ENCODE peak calls at places on chromosomes 7 and 10, in nine cellular contexts. One of them, this sample, is unnamed. For H3K4me1 and H3K9me3, the result is how much of the 10 kb centered on the place peaks cover.

GRCh38 chr7:130400120-130400572 is 19.9 kb downstream of the CPA1 start:
- DNase-seq in IMR-90: peak
- DNase-seq in heart right ventricle: no peak
- DNase-seq in OCI-LY7: no peak
- DNase-seq in fibroblast of lung: peak
- DNase-seq in endodermal cell: no peak
- DNase-seq in left ventricle myocardium inferior: no peak
- DNase-seq in A673: no peak
- DNase-seq in astrocyte: peak
- DNase-seq in this sample: no peak

GRCh38 chr7:115099906-115100305 is 178.0 kb downstream of the MDFIC start:
- DNase-seq in left ventricle myocardium inferior: no peak
- DNase-seq in fibroblast of lung: peak
- DNase-seq in astrocyte: peak
- DNase-seq in IMR-90: peak
- DNase-seq in OCI-LY7: no peak
- DNase-seq in heart right ventricle: no peak
- DNase-seq in A673: no peak
- DNase-seq in endodermal cell: no peak
- DNase-seq in this sample: no peak

GRCh38 chr7:14210075-14210474 is 220.6 kb upstream of the ETV1 start:
- DNase-seq in fibroblast of lung: no peak
- DNase-seq in endodermal cell: no peak
- DNase-seq in left ventricle myocardium inferior: no peak
- DNase-seq in A673: peak
- DNase-seq in astrocyte: no peak
- DNase-seq in OCI-LY7: no peak
- DNase-seq in IMR-90: no peak
- DNase-seq in heart right ventricle: no peak
- DNase-seq in this sample: no peak

GRCh38 chr10:130169136-130169888 is 33.1 kb downstream of the GLRX3 start:
- DNase-seq in endodermal cell: no peak
- DNase-seq in heart right ventricle: no peak
- DNase-seq in A673: peak
- DNase-seq in IMR-90: peak
- DNase-seq in astrocyte: peak
- DNase-seq in OCI-LY7: no peak
- DNase-seq in left ventricle myocardium inferior: no peak
- DNase-seq in fibroblast of lung: peak
- DNase-seq in this sample: peak

GRCh38 chr10:4066581-4067403 is 281.8 kb upstream of the KLF6 start:
- DNase-seq in endodermal cell: no peak
- DNase-seq in A673: no peak
- DNase-seq in astrocyte: no peak
- DNase-seq in heart right ventricle: no peak
- DNase-seq in IMR-90: no peak
- DNase-seq in OCI-LY7: no peak
- DNase-seq in fibroblast of lung: no peak
- DNase-seq in left ventricle myocardium inferior: no peak
- DNase-seq in this sample: no peak

GRCh38 chr10:118256825-118257570 is 85.1 kb downstream of the FAM204A start:
- DNase-seq in fibroblast of lung: no peak
- DNase-seq in A673: peak
- DNase-seq in left ventricle myocardium inferior: no peak
- DNase-seq in heart right ventricle: no peak
- DNase-seq in IMR-90: no peak
- DNase-seq in endodermal cell: no peak
- DNase-seq in astrocyte: no peak
- DNase-seq in OCI-LY7: no peak
- DNase-seq in this sample: no peak

GRCh38 chr7:106190589-106191330 is 78.6 kb upstream of the SYPL1 start:
- DNase-seq in left ventricle myocardium inferior: no peak
- DNase-seq in heart right ventricle: no peak
- DNase-seq in endodermal cell: no peak
- DNase-seq in fibroblast of lung: no peak
- DNase-seq in OCI-LY7: no peak
- DNase-seq in IMR-90: no peak
- DNase-seq in A673: no peak
- DNase-seq in astrocyte: no peak
- DNase-seq in this sample: no peak

GRCh38 chr7:3095046-3095445 is 51.4 kb upstream of the CARD11 start:
- DNase-seq in endodermal cell: no peak
- DNase-seq in heart right ventricle: peak
- DNase-seq in IMR-90: no peak
- DNase-seq in fibroblast of lung: no peak
- DNase-seq in A673: peak
- DNase-seq in astrocyte: no peak
- DNase-seq in left ventricle myocardium inferior: no peak
- DNase-seq in OCI-LY7: peak
- DNase-seq in this sample: peak

GRCh38 chr10:125739994-125740679 is 20.6 kb downstream of the EDRF1 start:
- DNase-seq in left ventricle myocardium inferior: no peak
- DNase-seq in fibroblast of lung: no peak
- DNase-seq in IMR-90: no peak
- DNase-seq in A673: no peak
- DNase-seq in OCI-LY7: no peak
- DNase-seq in astrocyte: no peak
- DNase-seq in endodermal cell: no peak
- DNase-seq in heart right ventricle: no peak
- DNase-seq in this sample: no peak

GRCh38 chr10:121332829-121333765 is 265.1 kb downstream of the FGFR2 start:
- DNase-seq in A673: peak
- DNase-seq in left ventricle myocardium inferior: no peak
- DNase-seq in fibroblast of lung: peak
- DNase-seq in heart right ventricle: no peak
- DNase-seq in endodermal cell: no peak
- DNase-seq in OCI-LY7: no peak
- DNase-seq in astrocyte: no peak
- DNase-seq in IMR-90: no peak
- DNase-seq in this sample: no peak

GRCh38 chr10:72875250-72876055 is 18.1 kb upstream of the OIT3 start:
- DNase-seq in OCI-LY7: peak
- DNase-seq in astrocyte: no peak
- DNase-seq in left ventricle myocardium inferior: no peak
- DNase-seq in fibroblast of lung: peak
- DNase-seq in IMR-90: peak
- DNase-seq in heart right ventricle: no peak
- DNase-seq in A673: peak
- DNase-seq in endodermal cell: no peak
- DNase-seq in this sample: peak

GRCh38 chr10:12432402-12433189 is 83.2 kb downstream of the CAMK1D start:
- DNase-seq in endodermal cell: no peak
- DNase-seq in fibroblast of lung: no peak
- DNase-seq in heart right ventricle: no peak
- DNase-seq in IMR-90: no peak
- DNase-seq in left ventricle myocardium inferior: no peak
- DNase-seq in astrocyte: no peak
- DNase-seq in A673: no peak
- DNase-seq in OCI-LY7: no peak
- DNase-seq in this sample: no peak

GRCh38 chr10:126722726-126723125 is 52.2 kb upstream of the C10orf90 start:
- DNase-seq in endodermal cell: no peak
- DNase-seq in fibroblast of lung: no peak
- DNase-seq in heart right ventricle: no peak
- DNase-seq in astrocyte: no peak
- DNase-seq in IMR-90: no peak
- DNase-seq in A673: no peak
- DNase-seq in OCI-LY7: no peak
- DNase-seq in left ventricle myocardium inferior: no peak
- DNase-seq in this sample: no peak

GRCh38 chr10:5805260-5805659 is 8.0 kb downstream of the GDI2 start:
- DNase-seq in A673: no peak
- DNase-seq in heart right ventricle: no peak
- DNase-seq in OCI-LY7: peak
- DNase-seq in astrocyte: no peak
- DNase-seq in fibroblast of lung: no peak
- DNase-seq in left ventricle myocardium inferior: no peak
- DNase-seq in IMR-90: no peak
- DNase-seq in endodermal cell: no peak
- DNase-seq in this sample: no peak

GRCh38 chr10:11397980-11398580 is 213.4 kb downstream of the USP6NL start:
- DNase-seq in heart right ventricle: peak
- DNase-seq in fibroblast of lung: peak
- DNase-seq in OCI-LY7: no peak
- DNase-seq in astrocyte: peak
- DNase-seq in left ventricle myocardium inferior: peak
- DNase-seq in A673: no peak
- DNase-seq in endodermal cell: peak
- DNase-seq in IMR-90: peak
- DNase-seq in this sample: no peak

GRCh38 chr10:112985701-112986510 is 35.9 kb downstream of the TCF7L2 start:
- DNase-seq in left ventricle myocardium inferior: no peak
- DNase-seq in fibroblast of lung: peak
- DNase-seq in astrocyte: peak
- DNase-seq in IMR-90: peak
- DNase-seq in heart right ventricle: peak
- DNase-seq in endodermal cell: no peak
- DNase-seq in OCI-LY7: peak
- DNase-seq in A673: no peak
- DNase-seq in this sample: no peak

GRCh38 chr10:92891885-92892705 is 43.8 kb downstream of the EXOC6 start:
- DNase-seq in heart right ventricle: peak
- DNase-seq in fibroblast of lung: peak
- DNase-seq in left ventricle myocardium inferior: no peak
- DNase-seq in endodermal cell: peak
- DNase-seq in A673: no peak
- DNase-seq in OCI-LY7: no peak
- DNase-seq in IMR-90: peak
- DNase-seq in astrocyte: peak
- DNase-seq in this sample: no peak

GRCh38 chr7:45923290-45923689 is 2.2 kb upstream of the IGFBP3 start:
- DNase-seq in astrocyte: peak
- DNase-seq in fibroblast of lung: peak
- DNase-seq in left ventricle myocardium inferior: peak
- DNase-seq in A673: peak
- DNase-seq in OCI-LY7: peak
- DNase-seq in endodermal cell: peak
- DNase-seq in IMR-90: peak
- DNase-seq in heart right ventricle: peak
- DNase-seq in this sample: peak

GRCh38 chr10:99450156-99450555 is 19.7 kb upstream of the GOT1 start:
- DNase-seq in astrocyte: no peak
- DNase-seq in OCI-LY7: no peak
- DNase-seq in fibroblast of lung: no peak
- DNase-seq in IMR-90: no peak
- DNase-seq in heart right ventricle: no peak
- DNase-seq in endodermal cell: no peak
- DNase-seq in A673: no peak
- DNase-seq in left ventricle myocardium inferior: no peak
- DNase-seq in this sample: no peak

GRCh38 chr10:188546-188945 is 53.3 kb downstream of the ZMYND11 start:
- DNase-seq in A673: peak
- DNase-seq in heart right ventricle: no peak
- DNase-seq in IMR-90: peak
- DNase-seq in fibroblast of lung: peak
- DNase-seq in OCI-LY7: no peak
- DNase-seq in endodermal cell: no peak
- DNase-seq in left ventricle myocardium inferior: no peak
- DNase-seq in astrocyte: peak
- DNase-seq in this sample: no peak
- H3K4me3 ChIP-seq in A673: no peak
- H3K4me3 ChIP-seq in heart right ventricle: no peak
- H3K4me3 ChIP-seq in IMR-90: no peak
- H3K4me3 ChIP-seq in fibroblast of lung: no peak
- H3K4me3 ChIP-seq in OCI-LY7: no peak
- H3K4me3 ChIP-seq in endodermal cell: no peak
- H3K4me3 ChIP-seq in left ventricle myocardium inferior: no peak
- H3K4me3 ChIP-seq in astrocyte: no peak
- H3K4me3 ChIP-seq in this sample: no peak

GRCh38 chr7:148546857-148547256 is 43.7 kb upstream of the C7orf33 start:
- DNase-seq in fibroblast of lung: no peak
- DNase-seq in IMR-90: no peak
- DNase-seq in endodermal cell: no peak
- DNase-seq in OCI-LY7: no peak
- DNase-seq in left ventricle myocardium inferior: no peak
- DNase-seq in A673: no peak
- DNase-seq in heart right ventricle: no peak
- DNase-seq in astrocyte: no peak
- DNase-seq in this sample: no peak
- H3K4me1 ChIP-seq in fibroblast of lung: under half
- H3K4me1 ChIP-seq in IMR-90: under half
- H3K4me1 ChIP-seq in endodermal cell: under half
- H3K4me1 ChIP-seq in OCI-LY7: under half
- H3K4me1 ChIP-seq in left ventricle myocardium inferior: under half
- H3K4me1 ChIP-seq in A673: under half
- H3K4me1 ChIP-seq in heart right ventricle: under half
- H3K4me1 ChIP-seq in astrocyte: under half
- H3K4me1 ChIP-seq in this sample: under half

DNA sequence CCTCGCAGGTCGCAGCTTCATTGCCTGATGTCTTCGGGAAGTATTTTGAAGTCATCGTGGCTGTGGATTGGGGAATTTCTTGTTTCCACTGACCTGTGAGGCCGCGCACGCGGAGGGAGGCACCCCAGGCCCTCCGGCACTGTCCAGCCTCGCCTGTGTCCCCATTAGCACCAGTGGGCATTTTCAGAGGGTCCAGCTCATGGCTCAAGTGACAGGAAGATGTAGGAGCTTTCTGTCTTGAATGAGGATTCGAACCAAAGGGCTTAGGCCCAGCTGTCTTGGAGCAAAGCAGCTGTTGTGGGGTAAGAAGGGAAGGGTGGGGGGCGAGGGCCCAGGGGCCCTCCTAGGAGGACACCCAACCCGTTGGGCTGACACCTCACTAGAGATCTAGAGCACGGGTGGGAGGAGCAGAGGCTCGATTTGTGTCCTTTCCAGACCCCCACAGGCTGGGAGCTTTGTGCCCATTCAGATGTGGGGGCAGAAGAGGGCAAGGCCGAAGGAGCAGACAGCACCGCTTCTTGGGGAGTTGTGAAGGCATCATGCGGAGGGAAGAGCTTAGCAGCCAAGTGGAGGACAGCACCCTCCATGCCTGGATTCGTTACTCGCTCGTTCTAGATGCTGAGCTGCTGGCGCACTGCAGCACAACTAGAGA is 912 bp downstream of the ZNF37A start:
- DNase-seq in OCI-LY7: peak
- DNase-seq in fibroblast of lung: no peak
- DNase-seq in endodermal cell: no peak
- DNase-seq in A673: no peak
- DNase-seq in heart right ventricle: no peak
- DNase-seq in IMR-90: no peak
- DNase-seq in left ventricle myocardium inferior: no peak
- DNase-seq in astrocyte: no peak
- DNase-seq in this sample: no peak
- H3K9me3 ChIP-seq in OCI-LY7: under half
- H3K9me3 ChIP-seq in fibroblast of lung: under half
- H3K9me3 ChIP-seq in endodermal cell: under half
- H3K9me3 ChIP-seq in A673: under half
- H3K9me3 ChIP-seq in heart right ventricle: under half
- H3K9me3 ChIP-seq in IMR-90: under half
- H3K9me3 ChIP-seq in left ventricle myocardium inferior: under half
- H3K9me3 ChIP-seq in astrocyte: under half
- H3K9me3 ChIP-seq in this sample: under half

DNA sequence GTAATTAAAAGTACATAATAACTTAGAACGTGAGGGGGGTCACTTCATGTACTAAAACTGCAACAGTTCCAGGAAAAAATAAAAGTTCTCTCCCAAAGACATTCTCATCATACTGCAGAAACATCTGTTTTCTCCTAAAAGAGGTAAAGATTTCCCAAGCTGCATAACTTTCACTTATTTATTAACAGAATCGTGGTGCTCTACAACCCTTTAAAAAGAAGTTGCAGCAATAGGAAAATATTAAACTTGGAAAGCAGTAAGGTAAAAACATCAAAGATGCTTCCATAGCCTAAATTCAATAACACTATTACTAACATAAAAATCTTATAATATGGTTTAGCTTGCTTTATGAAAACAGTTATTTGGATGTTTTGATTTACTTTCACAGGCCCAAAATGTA is 23.3 kb downstream of the ZFAND4 start:
- DNase-seq in astrocyte: no peak
- DNase-seq in IMR-90: no peak
- DNase-seq in fibroblast of lung: no peak
- DNase-seq in OCI-LY7: no peak
- DNase-seq in left ventricle myocardium inferior: no peak
- DNase-seq in heart right ventricle: no peak
- DNase-seq in endodermal cell: no peak
- DNase-seq in A673: no peak
- DNase-seq in this sample: no peak
- H3K4me3 ChIP-seq in astrocyte: no peak
- H3K4me3 ChIP-seq in IMR-90: no peak
- H3K4me3 ChIP-seq in fibroblast of lung: no peak
- H3K4me3 ChIP-seq in OCI-LY7: no peak
- H3K4me3 ChIP-seq in left ventricle myocardium inferior: no peak
- H3K4me3 ChIP-seq in heart right ventricle: no peak
- H3K4me3 ChIP-seq in endodermal cell: no peak
- H3K4me3 ChIP-seq in A673: no peak
- H3K4me3 ChIP-seq in this sample: no peak